ENCODE peak calls at places on chromosomes 6 and 20, in eight cellular contexts. Q is Karpas-422, T is GM23248, W is HCT116, D is SK-N-SH, R is hepatocyte, P is PC-9, Y is OCI-LY7. S is an unnamed sample.

GRCh38 chr6:79353226-79353625 is 118.7 kb upstream of the HMGN3 start:
- DNase-seq in Q (peak; percentile 20), T (peak; percentile 65), W (no peak), D (no peak), R (no peak), P (no peak), Y (no peak), S (no peak)

GRCh38 chr6:158854214-158855101 is 35.3 kb upstream of the EZR start:
- DNase-seq in Q (no peak), T (peak; percentile 49), W (no peak), D (no peak), R (peak; percentile 48), P (no peak), Y (peak; percentile 60), S (peak; percentile 72)

GRCh38 chr20:43389231-43389630 is 68.5 kb upstream of the SRSF6 start:
- DNase-seq in Q (no peak), T (peak; percentile 49), W (no peak), D (no peak), R (no peak), P (no peak), Y (no peak), S (no peak)

GRCh38 chr6:96450082-96450759 is 71.4 kb upstream of the UFL1 start:
- DNase-seq in Q (no peak), T (no peak), W (no peak), D (no peak), R (peak; percentile 17), P (peak; percentile 33), Y (no peak), S (no peak)

GRCh38 chr20:4150095-4150492 is 134.7 kb upstream of the RNF24 start:
- DNase-seq in Q (no peak), T (peak; percentile 72), W (no peak), D (no peak), R (peak; percentile 58), P (no peak), Y (no peak), S (no peak)

GRCh38 chr6:11432713-11433450 is 104.7 kb upstream of the TMEM170B start:
- DNase-seq in Q (no peak), T (peak; percentile 84), W (no peak), D (no peak), R (no peak), P (no peak), Y (no peak), S (no peak)

GRCh38 chr6:155694429-155694795 is 238.8 kb upstream of the NOX3 start:
- DNase-seq in Q (no peak), T (no peak), W (no peak), D (no peak), R (no peak), P (no peak), Y (no peak), S (no peak)

GRCh38 chr6:154241570-154241969 is 115.0 kb downstream of the IPCEF1 start:
- DNase-seq in Q (no peak), T (no peak), W (no peak), D (no peak), R (no peak), P (no peak), Y (no peak), S (no peak)

GRCh38 chr6:139647816-139648215 is 273.4 kb upstream of the CITED2 start:
- DNase-seq in Q (no peak), T (no peak), W (no peak), D (no peak), R (no peak), P (no peak), Y (no peak), S (no peak)

GRCh38 chr20:54524849-54525248 is 49.5 kb downstream of the DOK5 start:
- DNase-seq in Q (no peak), T (no peak), W (no peak), D (no peak), R (no peak), P (no peak), Y (no peak), S (no peak)

GRCh38 chr6:106397441-106397840 is 36.9 kb downstream of the CRYBG1 start:
- DNase-seq in Q (no peak), T (no peak), W (no peak), D (no peak), R (no peak), P (no peak), Y (no peak), S (no peak)

GRCh38 chr6:35099116-35099515 is 42.0 kb downstream of the TCP11 start:
- DNase-seq in Q (no peak), T (no peak), W (no peak), D (no peak), R (no peak), P (no peak), Y (no peak), S (no peak)

GRCh38 chr6:46024122-46024769 is 8.6 kb upstream of the CLIC5 start:
- DNase-seq in Q (peak; percentile 41), T (no peak), W (no peak), D (no peak), R (no peak), P (no peak), Y (no peak), S (no peak)

GRCh38 chr20:15498926-15499325 is 1074.3 kb downstream of the KIF16B start:
- DNase-seq in Q (no peak), T (no peak), W (no peak), D (no peak), R (no peak), P (no peak), Y (no peak), S (no peak)

GRCh38 chr20:25030007-25030648 is 27.8 kb downstream of the ACSS1 start:
- DNase-seq in Q (no peak), T (no peak), W (no peak), D (no peak), R (no peak), P (no peak), Y (no peak), S (no peak)

GRCh38 chr20:43507150-43508080 is at the start of gene L3MBTL1:
- DNase-seq in Q (no peak), T (peak; percentile 49), W (peak; percentile 33), D (peak; percentile 96), R (peak; percentile 87), P (peak; percentile 80), Y (no peak), S (peak; percentile 82)

GRCh38 chr6:42819803-42820508 is 38.1 kb downstream of the BICRAL start:
- DNase-seq in Q (peak; percentile 45), T (peak; percentile 53), W (no peak), D (peak; percentile 47), R (no peak), P (no peak), Y (peak; percentile 41), S (peak; percentile 61)

GRCh38 chr6:42726485-42727083 is 4.2 kb upstream of the PRPH2 start:
- DNase-seq in Q (peak; percentile 95), T (peak; percentile 97), W (peak; percentile 75), D (peak; percentile 86), R (peak; percentile 92), P (peak; percentile 47), Y (peak; percentile 91), S (peak; percentile 95)

GRCh38 chr6:142888461-142888860 is 56.5 kb downstream of the HIVEP2 start:
- DNase-seq in Q (no peak), T (no peak), W (no peak), D (no peak), R (no peak), P (no peak), Y (no peak), S (no peak)

GRCh38 chr6:27795697-27796494 is 116.3 kb downstream of the OR2B2 start:
- DNase-seq in Q (peak; percentile 93), T (peak; percentile 84), W (peak; percentile 90), D (peak; percentile 53), R (peak; percentile 94), P (peak; percentile 70), Y (peak; percentile 88), S (peak; percentile 96)

GRCh38 chr20:25245461-25245860 is 2.4 kb upstream of the PYGB start:
- DNase-seq in Q (no peak), T (no peak), W (no peak), D (peak; percentile 1), R (no peak), P (no peak), Y (no peak), S (no peak)

DNA sequence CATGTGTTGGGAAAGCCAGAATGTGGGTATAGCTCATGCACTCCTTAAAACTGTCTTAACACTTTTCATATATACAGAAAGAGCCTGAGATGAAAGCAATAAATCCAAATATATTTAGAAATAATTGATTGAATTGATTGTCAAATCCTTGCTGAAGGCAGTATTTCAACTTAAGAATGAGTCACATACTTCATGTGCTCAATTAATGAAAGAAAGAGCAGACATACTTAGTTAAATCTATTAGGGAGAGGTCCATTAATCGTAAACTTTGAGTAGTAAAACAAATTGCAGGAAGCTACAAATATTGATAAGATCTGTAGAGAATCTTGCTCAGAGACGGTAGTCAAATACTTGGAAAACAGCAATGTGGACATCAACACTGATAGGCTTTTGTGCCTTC is 261.6 kb upstream of the THEMIS start:
- DNase-seq in Q (no peak), T (no peak), W (no peak), D (no peak), R (no peak), P (no peak), Y (no peak), S (no peak)
- H3K9me2 ChIP-seq in Q (no peaks in the 10 kb centered on the region), T (no peaks in the 10 kb centered on the region), W (no peaks in the 10 kb centered on the region), D (no peaks in the 10 kb centered on the region), R (no peaks in the 10 kb centered on the region), P (no peaks in the 10 kb centered on the region), Y (no peaks in the 10 kb centered on the region), S (no peaks in the 10 kb centered on the region)

GRCh38 chr6:111770263-111771083 is 102.8 kb downstream of the FYN start:
- DNase-seq in Q (no peak), T (no peak), W (no peak), D (no peak), R (no peak), P (no peak), Y (no peak), S (peak; percentile 64)
- H3K9me2 ChIP-seq in Q (no peaks in the 10 kb centered on the region), T (no peaks in the 10 kb centered on the region), W (no peaks in the 10 kb centered on the region), D (no peaks in the 10 kb centered on the region), R (no peaks in the 10 kb centered on the region), P (no peaks in the 10 kb centered on the region), Y (no peaks in the 10 kb centered on the region), S (no peaks in the 10 kb centered on the region)

GRCh38 chr6:75301088-75301487 is 16.5 kb upstream of the TMEM30A start:
- DNase-seq in Q (no peak), T (no peak), W (no peak), D (no peak), R (no peak), P (no peak), Y (no peak), S (no peak)
- H3K9me2 ChIP-seq in Q (no peaks in the 10 kb centered on the region), T (no peaks in the 10 kb centered on the region), W (no peaks in the 10 kb centered on the region), D (no peaks in the 10 kb centered on the region), R (no peaks in the 10 kb centered on the region), P (no peaks in the 10 kb centered on the region), Y (no peaks in the 10 kb centered on the region), S (no peaks in the 10 kb centered on the region)

DNA sequence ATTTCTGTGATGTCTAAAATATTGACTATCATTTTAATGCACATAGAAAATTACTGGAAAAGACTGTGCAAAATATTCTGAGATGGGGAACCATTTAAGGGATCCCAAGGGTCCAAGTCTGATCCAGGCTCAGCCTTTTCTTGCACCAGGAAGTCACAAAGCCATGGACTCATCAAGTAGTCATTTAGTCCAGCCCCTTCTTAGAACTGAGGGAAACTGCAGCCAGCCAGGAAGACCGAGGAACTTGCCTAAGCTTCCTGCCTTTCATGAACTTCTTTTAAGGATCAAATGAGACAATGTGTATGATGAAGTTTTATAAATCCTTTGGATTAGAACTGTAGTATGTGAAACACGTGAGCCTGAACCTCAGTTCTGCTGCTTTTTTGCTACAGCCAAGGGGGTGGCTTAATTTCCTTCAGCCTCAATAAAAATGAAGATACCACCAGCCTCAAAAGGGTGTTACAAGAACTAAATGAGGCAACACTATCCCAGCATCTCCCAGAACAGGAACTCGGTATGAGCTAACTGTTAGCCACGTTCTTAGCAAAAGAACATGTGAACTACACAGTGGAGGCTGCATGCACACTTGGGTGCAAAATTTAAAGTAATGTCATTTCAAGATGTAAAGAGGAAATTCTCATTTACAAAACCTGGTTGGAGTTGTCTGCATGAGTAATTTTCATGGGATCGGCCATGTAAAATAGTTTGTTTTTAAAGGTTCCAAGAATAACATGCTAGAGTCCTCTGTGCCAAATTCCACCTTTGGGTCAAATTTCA is 76.0 kb upstream of the TBC1D7 start:
- DNase-seq in Q (no peak), T (peak; percentile 68), W (no peak), D (no peak), R (no peak), P (no peak), Y (no peak), S (no peak)
- H3K9me2 ChIP-seq in Q (no peaks in the 10 kb centered on the region), T (no peaks in the 10 kb centered on the region), W (no peaks in the 10 kb centered on the region), D (no peaks in the 10 kb centered on the region), R (no peaks in the 10 kb centered on the region), P (no peaks in the 10 kb centered on the region), Y (no peaks in the 10 kb centered on the region), S (peaks cover 10% of the 10 kb centered on the region)

S was measured in GM23338.